ENCODE peak calls at places on chromosomes 12 and 14, in eight cellular contexts. E, U, K, X, P, D, I and Y are unnamed samples.

GRCh38 chr12:88237954-88238353 is 95.8 kb downstream of the TMTC3 start:
- DNase-seq in U (peak; percentile 92), K (peak; percentile 37), E (no peak), I (peak; percentile 27), X (peak; percentile 83), D (no peak), P (no peak), Y (peak; percentile 65)

GRCh38 chr12:72274926-72275325 is 2.8 kb downstream of the TRHDE start:
- DNase-seq in X (peak; percentile 83), K (peak; percentile 87), P (no peak), U (no peak), I (peak; percentile 4), E (no peak), D (no peak), Y (peak; percentile 43)

GRCh38 chr12:49750027-49750977 is 8.9 kb downstream of the TMBIM6 start:
- DNase-seq in I (peak; percentile 44), U (peak; percentile 94), D (no peak), K (peak; percentile 90), E (peak; percentile 23), P (no peak), X (peak; percentile 86), Y (peak; percentile 53)

GRCh38 chr12:14416658-14417057 is 51.2 kb downstream of the ATF7IP start:
- DNase-seq in E (peak; percentile 74), D (peak; percentile 41), P (no peak), X (peak; percentile 88), U (peak; percentile 84), I (peak; percentile 92), K (peak; percentile 90), Y (peak; percentile 79)

GRCh38 chr12:2739832-2740641 is 54.7 kb upstream of the FKBP4 start:
- DNase-seq in P (peak; percentile 22), X (peak; percentile 73), I (peak; percentile 62), E (peak; percentile 45), U (peak; percentile 20), K (peak; percentile 46), D (peak; percentile 42), Y (peak; percentile 60)

GRCh38 chr14:56135001-56135400 is 16.8 kb downstream of the PELI2 start:
- DNase-seq in X (no peak), D (no peak), P (no peak), K (no peak), I (no peak), U (no peak), E (no peak), Y (no peak)

GRCh38 chr12:53867216-53868012 is 71.2 kb upstream of the HOXC13 start:
- DNase-seq in P (no peak), X (peak; percentile 72), U (peak; percentile 14), K (no peak), E (no peak), D (no peak), I (no peak), Y (no peak)

GRCh38 chr14:105151838-105152793 is 16.5 kb downstream of the JAG2 start:
- DNase-seq in U (no peak), D (no peak), K (no peak), E (peak; percentile 67), X (no peak), P (no peak), I (no peak), Y (no peak)

GRCh38 chr12:94143444-94143843 is 4.9 kb upstream of the PLXNC1 start:
- DNase-seq in K (no peak), X (no peak), D (no peak), I (no peak), P (no peak), U (no peak), E (no peak), Y (no peak)

GRCh38 chr14:67653651-67654280 is 20.7 kb downstream of the VTI1B start:
- DNase-seq in P (no peak), D (no peak), I (peak; percentile 51), X (peak; percentile 46), E (peak; percentile 35), K (peak; percentile 74), U (no peak), Y (no peak)

GRCh38 chr14:73758392-73759182 is 44.4 kb upstream of the PNMA1 start:
- DNase-seq in P (peak; percentile 44), D (peak; percentile 79), K (peak; percentile 77), U (peak; percentile 68), E (peak; percentile 70), I (peak; percentile 63), X (peak; percentile 83), Y (peak; percentile 45)

DNA sequence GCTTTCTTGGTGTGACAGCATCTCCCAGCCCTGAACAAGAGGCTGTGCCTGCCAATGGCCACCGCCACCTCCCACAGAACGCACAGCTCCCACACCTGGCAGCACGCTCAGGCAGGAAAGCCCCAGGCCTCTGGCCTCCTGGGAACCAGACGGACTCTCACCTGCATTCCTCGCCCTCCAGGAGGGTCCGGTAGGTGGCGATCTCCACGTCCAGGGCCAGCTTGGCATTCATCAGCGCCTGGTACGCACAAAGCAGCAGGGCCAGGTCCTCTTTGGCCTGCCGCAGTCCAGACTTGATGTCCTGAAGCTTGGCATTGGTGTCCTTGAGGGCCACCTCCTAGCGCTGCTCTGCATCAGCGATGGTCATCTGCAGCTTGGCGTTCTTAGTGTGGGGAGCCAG is 12.1 kb upstream of the KRT77 start:
- DNase-seq in P (no peak), I (no peak), K (no peak), X (no peak), E (no peak), U (peak; percentile 10), D (peak; percentile 31), Y (no peak)
- TF ChIP-seq CTCF in P (no peak), I (no peak), K (no peak), X (no peak), E (no peak), U (peak; percentile 39), D (no peak), Y (peak; percentile 49)

GRCh38 chr14:59061292-59061691 is 127.2 kb upstream of the DAAM1 start:
- DNase-seq in E (no peak), I (no peak), P (no peak), K (no peak), U (no peak), D (no peak), X (no peak), Y (no peak)

GRCh38 chr14:59060841-59061240 is 127.6 kb upstream of the DAAM1 start:
- DNase-seq in I (no peak), K (no peak), U (no peak), E (no peak), D (no peak), X (no peak), P (no peak), Y (no peak)

DNA sequence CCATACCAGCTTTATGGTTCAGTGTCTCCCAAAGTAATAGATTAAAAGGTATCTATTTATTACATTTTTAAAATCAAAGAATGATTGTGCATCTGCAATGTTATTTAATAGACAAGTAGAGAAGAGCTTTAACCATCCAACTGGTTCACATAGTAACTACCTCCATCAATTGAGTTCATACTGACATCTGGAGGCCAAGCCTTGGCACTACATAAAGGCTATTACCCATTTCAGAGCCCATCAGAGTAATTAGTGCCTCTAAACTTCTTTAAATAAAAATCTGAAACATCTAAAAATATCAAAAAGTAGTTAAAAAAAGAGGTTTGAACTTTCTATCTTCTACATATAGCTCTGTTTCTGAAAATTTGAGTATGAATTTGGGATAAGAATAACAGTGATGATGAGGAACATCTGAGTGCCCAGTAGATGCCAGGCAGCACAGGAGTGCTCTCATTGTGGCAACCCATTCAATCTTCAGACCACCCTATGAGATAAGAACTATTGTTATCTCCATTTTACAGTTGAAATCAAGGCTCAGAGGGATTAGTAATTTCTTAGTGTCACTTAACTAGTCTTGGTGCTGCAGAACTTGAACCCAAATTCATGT is 132.9 kb upstream of the DAAM1 start:
- DNase-seq in K (peak; percentile 66), I (peak; percentile 73), P (peak; percentile 68), D (no peak), E (peak; percentile 57), U (peak; percentile 55), X (peak; percentile 78), Y (peak; percentile 63)
- TF ChIP-seq CTCF in K (peak; percentile 79), I (peak; percentile 84), P (peak; percentile 65), D (peak; percentile 20), E (peak; percentile 85), U (peak; percentile 59), X (peak; percentile 82), Y (peak; percentile 85)

DNA sequence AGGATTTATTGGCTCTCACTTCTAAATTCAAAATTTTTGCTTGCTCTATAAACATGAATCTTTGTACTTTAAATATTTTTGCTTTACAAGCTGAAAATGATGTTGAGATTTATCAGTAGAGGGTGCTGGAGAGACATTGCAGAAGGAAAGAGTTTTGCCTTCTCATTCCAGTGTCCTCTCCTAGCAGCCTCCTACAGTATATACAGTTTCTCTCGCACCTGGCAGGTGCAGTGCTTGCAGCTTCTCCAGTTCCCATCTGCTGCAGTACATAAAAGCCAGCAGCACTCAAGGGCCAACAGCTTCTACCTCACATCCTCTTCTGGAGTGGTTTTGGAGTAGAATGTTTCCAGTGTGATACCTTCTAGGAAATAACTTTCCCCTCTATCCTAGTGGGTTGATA is 601.8 kb upstream of the ATXN7L3B start:
- DNase-seq in K (no peak), E (peak; percentile 6), U (peak; percentile 36), X (no peak), I (no peak), P (no peak), D (no peak), Y (no peak)
- TF ChIP-seq CTCF in K (no peak), E (no peak), U (peak; percentile 39), X (no peak), I (no peak), P (no peak), D (no peak), Y (no peak)

DNA sequence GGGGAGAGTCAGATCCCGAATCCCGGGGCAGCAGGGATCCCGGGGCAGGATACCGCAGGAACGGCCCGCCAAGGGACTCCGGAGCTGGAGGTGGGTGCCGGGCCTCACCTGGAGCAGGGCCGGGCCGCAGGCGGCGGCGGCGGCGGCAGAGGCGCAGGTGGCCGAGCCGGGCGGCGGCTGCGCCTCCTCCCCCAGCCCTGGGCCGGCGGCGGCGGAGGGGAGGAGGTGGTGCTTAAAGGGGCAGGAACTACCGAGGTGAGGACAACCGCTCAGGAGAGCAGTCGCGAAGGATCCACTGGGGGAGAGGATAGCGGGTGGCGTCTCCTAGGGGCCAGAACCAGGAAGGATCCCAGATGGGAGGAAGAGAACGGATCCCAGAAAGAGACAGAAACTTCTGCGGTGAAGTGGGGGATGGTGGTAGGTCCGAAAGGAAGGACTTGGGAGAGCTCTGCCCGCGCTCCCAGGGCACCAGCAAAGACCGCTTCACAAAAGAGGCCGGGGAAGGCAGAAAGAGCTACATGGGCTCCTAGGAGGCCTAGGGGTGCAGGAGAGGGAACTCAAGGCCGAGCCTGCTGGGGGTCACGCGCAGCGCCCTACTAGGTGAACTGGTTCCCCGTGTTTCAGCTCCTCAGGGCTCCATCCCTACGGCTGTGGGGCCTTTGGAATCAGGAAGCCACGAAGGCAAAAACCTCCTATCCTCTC is 4.9 kb upstream of the BAZ2A start:
- DNase-seq in K (peak; percentile 91), D (peak; percentile 53), U (peak; percentile 86), E (peak; percentile 85), P (peak; percentile 52), X (peak; percentile 96), I (peak; percentile 83), Y (peak; percentile 87)
- TF ChIP-seq CTCF in K (peak; percentile 68), D (no peak), U (peak; percentile 71), E (peak; percentile 62), P (peak; percentile 48), X (peak; percentile 69), I (peak; percentile 59), Y (peak; percentile 71)

DNA sequence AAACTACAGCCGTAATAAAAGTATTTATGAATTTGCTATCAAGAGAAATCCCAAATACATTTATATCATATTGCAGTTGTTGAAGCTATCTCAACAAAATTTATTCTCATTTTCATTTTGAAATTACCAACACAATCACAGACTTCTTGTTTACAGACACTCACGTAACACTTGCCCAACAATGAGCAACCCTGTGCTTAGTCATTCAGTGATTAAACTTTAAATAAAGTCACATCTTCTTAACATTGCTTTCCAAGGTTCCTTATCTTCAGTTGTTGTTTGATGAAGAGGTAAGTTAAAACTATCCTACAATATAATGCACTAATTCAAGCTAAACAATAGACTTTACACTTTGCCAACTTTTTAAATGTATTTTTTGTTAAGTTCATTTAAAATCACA is 601.8 kb downstream of the SLC16A7 start:
- DNase-seq in I (peak; percentile 23), D (no peak), U (peak; percentile 89), E (no peak), K (peak; percentile 62), P (no peak), X (peak; percentile 70), Y (peak; percentile 22)
- TF ChIP-seq CTCF in I (no peak), D (no peak), U (no peak), E (no peak), K (no peak), P (no peak), X (no peak), Y (no peak)